ENCODE peak calls at places on chromosome 11, in seven cellular contexts. V is IMR-90, A is cardiac fibroblast, M is fibroblast of the aortic adventitia, R is Caco-2, O is spleen, U is epithelial cell of esophagus. K is an unnamed sample.
A peak's percentile ranks its signal among the peaks of the same experiment; 100 is the strongest.

GRCh38 chr11:126716456-126717083 is 284.0 kb downstream of the KIRREL3 start:
- DNase-seq in V (peak; percentile 43), A (peak; percentile 22), M (peak; percentile 31), R (peak; percentile 71), O (no peak), U (no peak), K (no peak)

GRCh38 chr11:75352417-75353206 is 1.2 kb upstream of the ARRB1 start:
- DNase-seq in V (no peak), A (no peak), M (no peak), R (no peak), O (peak; percentile 93), U (no peak), K (no peak)

GRCh38 chr11:11849127-11849746 is 7.5 kb downstream of the USP47 start:
- DNase-seq in V (peak; percentile 62), A (peak; percentile 84), M (peak; percentile 71), R (peak; percentile 81), O (peak; percentile 80), U (peak; percentile 83), K (no peak)

GRCh38 chr11:12951376-12951775 is 57.7 kb upstream of the RASSF10 start:
- DNase-seq in V (no peak), A (no peak), M (no peak), R (no peak), O (no peak), U (no peak), K (no peak)

GRCh38 chr11:94681140-94681539 is 87.0 kb upstream of the AMOTL1 start:
- DNase-seq in V (no peak), A (no peak), M (no peak), R (no peak), O (no peak), U (no peak), K (no peak)

GRCh38 chr11:42657169-42657568 is 654.6 kb upstream of the API5 start:
- DNase-seq in V (no peak), A (no peak), M (no peak), R (no peak), O (no peak), U (no peak), K (no peak)

GRCh38 chr11:30917859-30918478 is 331.8 kb upstream of the MPPED2 start:
- DNase-seq in V (peak; percentile 42), A (peak; percentile 66), M (peak; percentile 64), R (peak; percentile 61), O (no peak), U (peak; percentile 52), K (no peak)

GRCh38 chr11:102414559-102414958 is 38.0 kb downstream of the TMEM123 start:
- DNase-seq in V (no peak), A (no peak), M (no peak), R (no peak), O (no peak), U (no peak), K (no peak)

GRCh38 chr11:4154503-4154902 is 59.9 kb downstream of the RRM1 start:
- DNase-seq in V (no peak), A (no peak), M (no peak), R (no peak), O (no peak), U (no peak), K (no peak)

GRCh38 chr11:64923151-64923661 is 1.3 kb upstream of the PPP2R5B start:
- DNase-seq in V (no peak), A (no peak), M (no peak), R (no peak), O (peak; percentile 82), U (no peak), K (no peak)

GRCh38 chr11:59899532-59899931 is 20.9 kb downstream of the OOSP3 start:
- DNase-seq in V (no peak), A (no peak), M (no peak), R (no peak), O (no peak), U (no peak), K (no peak)

GRCh38 chr11:134120143-134120850 is 51.4 kb downstream of the JAM3 start:
- DNase-seq in V (peak; percentile 97), A (peak; percentile 94), M (peak; percentile 97), R (no peak), O (no peak), U (peak; percentile 81), K (no peak)

GRCh38 chr11:123231777-123232176 is 36.7 kb upstream of the CLMP start:
- DNase-seq in V (no peak), A (no peak), M (peak; percentile 47), R (no peak), O (no peak), U (no peak), K (no peak)

GRCh38 chr11:75014129-75014528 is 25.4 kb downstream of the NEU3 start:
- DNase-seq in V (peak; percentile 95), A (peak; percentile 81), M (peak; percentile 79), R (no peak), O (no peak), U (peak; percentile 60), K (no peak)

GRCh38 chr11:101880208-101880607 is 34.6 kb upstream of the CEP126 start:
- DNase-seq in V (peak; percentile 79), A (peak; percentile 85), M (peak; percentile 81), R (peak; percentile 77), O (no peak), U (peak; percentile 75), K (no peak)

GRCh38 chr11:8544807-8545206 is 49.2 kb downstream of the STK33 start:
- DNase-seq in V (no peak), A (no peak), M (no peak), R (no peak), O (no peak), U (no peak), K (no peak)

GRCh38 chr11:81026008-81026407 is 1585.2 kb upstream of the TENM4 start:
- DNase-seq in V (no peak), A (no peak), M (no peak), R (no peak), O (no peak), U (no peak), K (no peak)

GRCh38 chr11:44777537-44778199 is 50.9 kb downstream of the TSPAN18 start:
- DNase-seq in V (no peak), A (no peak), M (no peak), R (no peak), O (peak; percentile 31), U (no peak), K (peak; percentile 33)

GRCh38 chr11:44018127-44018521 is 29.7 kb upstream of the ACCSL start:
- DNase-seq in V (no peak), A (no peak), M (no peak), R (no peak), O (no peak), U (no peak), K (peak; percentile 27)

GRCh38 chr11:114340311-114341131 is 44.3 kb downstream of the NNMT start:
- DNase-seq in V (peak; percentile 82), A (peak; percentile 88), M (peak; percentile 91), R (peak; percentile 66), O (peak; percentile 72), U (peak; percentile 69), K (peak; percentile 41)

GRCh38 chr11:45872513-45873356 is 12.7 kb upstream of the MAPK8IP1 start:
- DNase-seq in V (peak; percentile 95), A (peak; percentile 80), M (peak; percentile 65), R (peak; percentile 68), O (no peak), U (peak; percentile 78), K (no peak)

DNA sequence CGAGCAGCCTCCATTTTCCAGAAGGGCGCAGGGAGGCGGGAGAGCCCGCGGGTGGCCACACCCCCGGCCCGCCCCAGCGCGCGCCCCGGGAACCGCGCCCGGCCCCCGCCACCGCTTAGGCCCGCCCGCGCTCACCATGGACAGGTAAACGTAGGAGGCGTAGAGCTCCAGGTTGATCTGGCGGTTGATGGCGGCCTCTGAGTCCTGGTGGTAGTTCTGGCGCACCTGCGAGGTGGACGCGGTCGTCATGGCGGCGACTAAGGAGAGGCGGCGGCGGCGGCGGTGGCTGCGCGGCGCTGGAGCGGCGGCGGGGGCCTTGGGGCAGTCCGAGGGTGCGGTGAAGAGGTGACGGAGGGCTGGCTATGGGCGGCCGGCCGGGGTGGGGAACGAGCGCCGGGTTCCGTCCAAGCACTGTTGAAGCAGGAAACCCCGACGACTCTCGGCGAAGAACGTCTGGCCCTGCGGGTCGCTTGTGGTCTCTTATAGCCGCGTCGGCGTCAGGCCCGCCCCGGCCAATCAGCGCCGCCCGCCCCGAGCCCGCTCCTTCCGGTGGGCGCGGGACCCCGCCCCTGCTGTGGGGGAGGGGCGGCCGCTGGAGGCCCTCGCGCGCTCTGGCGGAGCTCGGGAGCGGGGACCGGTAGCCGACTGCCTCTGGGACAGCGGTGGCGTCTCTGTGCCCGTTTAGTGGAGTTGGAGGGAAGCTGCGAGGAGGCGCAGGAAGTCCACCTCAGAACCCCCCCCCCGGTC is at the start of gene FTH1:
- DNase-seq in V (peak; percentile 88), A (peak; percentile 97), M (peak; percentile 94), R (peak; percentile 96), O (peak; percentile 97), U (peak; percentile 88), K (peak; percentile 92)
- TF ChIP-seq CTCF in V (no peak), A (no peak), M (no peak), R (no peak), O (no peak), U (no peak), K (no peak)

GRCh38 chr11:15038963-15039362 is 34.4 kb upstream of the CALCB start:
- DNase-seq in V (peak; percentile 15), A (peak; percentile 5), M (peak; percentile 37), R (no peak), O (no peak), U (peak; percentile 66), K (no peak)
- TF ChIP-seq CTCF in V (peak; percentile 30), A (peak; percentile 24), M (peak; percentile 21), R (no peak), O (no peak), U (peak; percentile 51), K (no peak)

GRCh38 chr11:1389103-1389931 is 417 bp upstream of the BRSK2 start:
- DNase-seq in V (peak; percentile 93), A (peak; percentile 97), M (peak; percentile 92), R (peak; percentile 99), O (peak; percentile 98), U (peak; percentile 98), K (peak; percentile 91)
- TF ChIP-seq CTCF in V (peak; percentile 27), A (no peak), M (peak; percentile 0), R (no peak), O (peak; percentile 61), U (no peak), K (no peak)

DNA sequence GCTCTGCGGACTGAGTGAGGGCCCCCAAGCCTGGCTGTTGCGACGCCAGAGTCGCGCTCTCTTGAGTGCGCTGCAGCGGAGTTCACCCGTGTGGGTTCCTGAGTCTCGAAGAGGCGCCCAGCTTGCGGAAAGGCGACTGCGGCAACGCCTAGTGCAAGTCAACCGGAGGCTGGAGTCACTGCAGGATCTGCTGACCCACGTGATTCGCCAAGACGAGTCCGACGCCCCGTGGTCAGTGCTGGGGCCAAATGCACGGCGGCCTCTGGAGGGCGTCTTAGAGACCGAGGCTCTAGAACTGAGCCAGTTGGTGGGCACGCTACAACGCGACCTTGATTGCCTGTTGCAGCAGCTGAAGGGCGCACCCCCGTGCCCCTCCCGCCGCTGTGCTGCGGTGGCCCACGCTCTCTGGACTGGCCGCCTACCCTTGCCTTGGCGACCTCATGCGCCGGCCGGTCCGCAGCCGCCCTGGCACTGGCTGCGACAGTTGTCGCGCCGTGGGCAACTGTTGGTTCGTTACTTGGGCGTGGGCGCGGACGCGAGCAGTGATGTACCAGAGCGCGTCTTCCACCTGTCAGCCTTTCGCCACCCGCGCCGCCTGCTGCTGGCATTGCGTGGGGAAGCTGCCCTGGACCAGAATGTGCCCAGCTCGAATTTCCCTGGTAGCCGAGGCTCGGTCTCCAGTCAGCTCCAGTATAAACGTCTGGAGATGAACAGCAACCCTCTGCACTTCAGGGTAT is 32.6 kb downstream of the RRP8 start:
- DNase-seq in V (no peak), A (no peak), M (no peak), R (no peak), O (no peak), U (no peak), K (no peak)
- TF ChIP-seq CTCF in V (no peak), A (no peak), M (no peak), R (no peak), O (no peak), U (no peak), K (no peak)

K was measured in mesothelial cell of epicardium.